ENCODE peak calls at places on chromosome 12, in seven cellular contexts. One of them, this sample, is unnamed.

GRCh38 chr12:94909609-94910008 is 93.9 kb downstream of the NDUFA12 start:
- DNase-seq in stimulated activated CD8-positive, alpha-beta memory T cell treated with anti-CD3 and anti-CD28 coated beads, Interleukin-4, amount 100 ng/mL, for 4 hours: no peak
- DNase-seq in AG10803: no peak
- DNase-seq in HEK293T: no peak
- DNase-seq in NCI-H1105 treated with DMSO at 0.1 percent for 48 hours: no peak
- DNase-seq in KBM-7: no peak
- DNase-seq in right lobe of liver: no peak
- DNase-seq in this sample: no peak

GRCh38 chr12:109523071-109523470 is 45.6 kb downstream of the UBE3B start:
- DNase-seq in stimulated activated CD8-positive, alpha-beta memory T cell treated with anti-CD3 and anti-CD28 coated beads, Interleukin-4, amount 100 ng/mL, for 4 hours: no peak
- DNase-seq in AG10803: no peak
- DNase-seq in HEK293T: no peak
- DNase-seq in NCI-H1105 treated with DMSO at 0.1 percent for 48 hours: peak
- DNase-seq in KBM-7: no peak
- DNase-seq in right lobe of liver: no peak
- DNase-seq in this sample: no peak

GRCh38 chr12:79143803-79144202 is 279.2 kb downstream of the SYT1 start:
- DNase-seq in stimulated activated CD8-positive, alpha-beta memory T cell treated with anti-CD3 and anti-CD28 coated beads, Interleukin-4, amount 100 ng/mL, for 4 hours: no peak
- DNase-seq in AG10803: no peak
- DNase-seq in HEK293T: no peak
- DNase-seq in NCI-H1105 treated with DMSO at 0.1 percent for 48 hours: peak
- DNase-seq in KBM-7: no peak
- DNase-seq in right lobe of liver: no peak
- DNase-seq in this sample: no peak

GRCh38 chr12:57169046-57169795 is 21.8 kb upstream of the LRP1-AS start:
- DNase-seq in stimulated activated CD8-positive, alpha-beta memory T cell treated with anti-CD3 and anti-CD28 coated beads, Interleukin-4, amount 100 ng/mL, for 4 hours: no peak
- DNase-seq in AG10803: no peak
- DNase-seq in HEK293T: no peak
- DNase-seq in NCI-H1105 treated with DMSO at 0.1 percent for 48 hours: no peak
- DNase-seq in KBM-7: no peak
- DNase-seq in right lobe of liver: no peak
- DNase-seq in this sample: no peak

GRCh38 chr12:92002673-92003382 is 142.8 kb downstream of the BTG1 start:
- DNase-seq in stimulated activated CD8-positive, alpha-beta memory T cell treated with anti-CD3 and anti-CD28 coated beads, Interleukin-4, amount 100 ng/mL, for 4 hours: no peak
- DNase-seq in AG10803: no peak
- DNase-seq in HEK293T: no peak
- DNase-seq in NCI-H1105 treated with DMSO at 0.1 percent for 48 hours: no peak
- DNase-seq in KBM-7: no peak
- DNase-seq in right lobe of liver: no peak
- DNase-seq in this sample: peak

GRCh38 chr12:15763336-15763735 is 25.9 kb downstream of the EPS8 start:
- DNase-seq in stimulated activated CD8-positive, alpha-beta memory T cell treated with anti-CD3 and anti-CD28 coated beads, Interleukin-4, amount 100 ng/mL, for 4 hours: no peak
- DNase-seq in AG10803: no peak
- DNase-seq in HEK293T: no peak
- DNase-seq in NCI-H1105 treated with DMSO at 0.1 percent for 48 hours: no peak
- DNase-seq in KBM-7: no peak
- DNase-seq in right lobe of liver: no peak
- DNase-seq in this sample: no peak

GRCh38 chr12:82966160-82966559 is 279.5 kb downstream of the TMTC2 start:
- DNase-seq in stimulated activated CD8-positive, alpha-beta memory T cell treated with anti-CD3 and anti-CD28 coated beads, Interleukin-4, amount 100 ng/mL, for 4 hours: no peak
- DNase-seq in AG10803: no peak
- DNase-seq in HEK293T: no peak
- DNase-seq in NCI-H1105 treated with DMSO at 0.1 percent for 48 hours: no peak
- DNase-seq in KBM-7: peak
- DNase-seq in right lobe of liver: no peak
- DNase-seq in this sample: no peak

GRCh38 chr12:18932715-18933114 is 194.8 kb downstream of the CAPZA3 start:
- DNase-seq in stimulated activated CD8-positive, alpha-beta memory T cell treated with anti-CD3 and anti-CD28 coated beads, Interleukin-4, amount 100 ng/mL, for 4 hours: no peak
- DNase-seq in AG10803: peak
- DNase-seq in HEK293T: no peak
- DNase-seq in NCI-H1105 treated with DMSO at 0.1 percent for 48 hours: no peak
- DNase-seq in KBM-7: no peak
- DNase-seq in right lobe of liver: no peak
- DNase-seq in this sample: no peak

GRCh38 chr12:43847427-43847826 is 11.5 kb downstream of the TMEM117 start:
- DNase-seq in stimulated activated CD8-positive, alpha-beta memory T cell treated with anti-CD3 and anti-CD28 coated beads, Interleukin-4, amount 100 ng/mL, for 4 hours: no peak
- DNase-seq in AG10803: peak
- DNase-seq in HEK293T: no peak
- DNase-seq in NCI-H1105 treated with DMSO at 0.1 percent for 48 hours: no peak
- DNase-seq in KBM-7: peak
- DNase-seq in right lobe of liver: no peak
- DNase-seq in this sample: no peak

GRCh38 chr12:64400041-64400440 is 4.2 kb upstream of the XPOT start:
- DNase-seq in stimulated activated CD8-positive, alpha-beta memory T cell treated with anti-CD3 and anti-CD28 coated beads, Interleukin-4, amount 100 ng/mL, for 4 hours: no peak
- DNase-seq in AG10803: peak
- DNase-seq in HEK293T: no peak
- DNase-seq in NCI-H1105 treated with DMSO at 0.1 percent for 48 hours: no peak
- DNase-seq in KBM-7: no peak
- DNase-seq in right lobe of liver: no peak
- DNase-seq in this sample: no peak

GRCh38 chr12:111942557-111942956 is 70.4 kb downstream of the TMEM116 start:
- DNase-seq in stimulated activated CD8-positive, alpha-beta memory T cell treated with anti-CD3 and anti-CD28 coated beads, Interleukin-4, amount 100 ng/mL, for 4 hours: no peak
- DNase-seq in AG10803: peak
- DNase-seq in HEK293T: no peak
- DNase-seq in NCI-H1105 treated with DMSO at 0.1 percent for 48 hours: no peak
- DNase-seq in KBM-7: peak
- DNase-seq in right lobe of liver: no peak
- DNase-seq in this sample: no peak

GRCh38 chr12:14850929-14851663 is 7.8 kb upstream of the ART4 start:
- DNase-seq in stimulated activated CD8-positive, alpha-beta memory T cell treated with anti-CD3 and anti-CD28 coated beads, Interleukin-4, amount 100 ng/mL, for 4 hours: no peak
- DNase-seq in AG10803: no peak
- DNase-seq in HEK293T: no peak
- DNase-seq in NCI-H1105 treated with DMSO at 0.1 percent for 48 hours: no peak
- DNase-seq in KBM-7: no peak
- DNase-seq in right lobe of liver: no peak
- DNase-seq in this sample: no peak

GRCh38 chr12:28698541-28698940 is 450.5 kb upstream of the FAR2 start:
- DNase-seq in stimulated activated CD8-positive, alpha-beta memory T cell treated with anti-CD3 and anti-CD28 coated beads, Interleukin-4, amount 100 ng/mL, for 4 hours: no peak
- DNase-seq in AG10803: no peak
- DNase-seq in HEK293T: no peak
- DNase-seq in NCI-H1105 treated with DMSO at 0.1 percent for 48 hours: no peak
- DNase-seq in KBM-7: no peak
- DNase-seq in right lobe of liver: no peak
- DNase-seq in this sample: no peak

GRCh38 chr12:94649349-94650142 is 811 bp downstream of the TMCC3 start:
- DNase-seq in stimulated activated CD8-positive, alpha-beta memory T cell treated with anti-CD3 and anti-CD28 coated beads, Interleukin-4, amount 100 ng/mL, for 4 hours: no peak
- DNase-seq in AG10803: peak
- DNase-seq in HEK293T: peak
- DNase-seq in NCI-H1105 treated with DMSO at 0.1 percent for 48 hours: peak
- DNase-seq in KBM-7: peak
- DNase-seq in right lobe of liver: peak
- DNase-seq in this sample: no peak

GRCh38 chr12:130154276-130154675 is 8.0 kb upstream of the FZD10 start:
- DNase-seq in stimulated activated CD8-positive, alpha-beta memory T cell treated with anti-CD3 and anti-CD28 coated beads, Interleukin-4, amount 100 ng/mL, for 4 hours: no peak
- DNase-seq in AG10803: no peak
- DNase-seq in HEK293T: no peak
- DNase-seq in NCI-H1105 treated with DMSO at 0.1 percent for 48 hours: no peak
- DNase-seq in KBM-7: no peak
- DNase-seq in right lobe of liver: no peak
- DNase-seq in this sample: no peak

GRCh38 chr12:120914794-120915193 is 10.6 kb upstream of the SPPL3 start:
- DNase-seq in stimulated activated CD8-positive, alpha-beta memory T cell treated with anti-CD3 and anti-CD28 coated beads, Interleukin-4, amount 100 ng/mL, for 4 hours: no peak
- DNase-seq in AG10803: no peak
- DNase-seq in HEK293T: no peak
- DNase-seq in NCI-H1105 treated with DMSO at 0.1 percent for 48 hours: no peak
- DNase-seq in KBM-7: no peak
- DNase-seq in right lobe of liver: no peak
- DNase-seq in this sample: no peak

This sample was measured in K562.